ENCODE peak calls at places on chromosome 20, in nine cellular contexts. I is activated effector memory CD4-positive, alpha-beta T cell treated with anti-CD3 and anti-CD28 coated beads, Interleukin-2, amount 50 U/mL, for 16 hours; K is stimulated activated CD4-positive, alpha-beta T cell treated with anti-CD3 and anti-CD28 coated beads, Interleukin-4, amount 100 ng/mL, for 1 hour; L is glutamatergic neuron; E is T47D; T is EL; R is astrocyte of the spinal cord; A is nucleus accumbens; B is activated naive CD4-positive, alpha-beta T cell. F is an unnamed sample.

GRCh38 chr20:14361509-14362179 is 24.2 kb upstream of the FLRT3 start:
- DNase-seq in I (no peak), E (no peak), A (no peak), L (no peak), K (no peak), B (no peak), T (no peak), R (no peak), F (no peak)

GRCh38 chr20:2260250-2260649 is 35.6 kb upstream of the TGM3 start:
- DNase-seq in I (no peak), L (no peak), A (no peak), B (no peak), K (no peak), T (no peak), E (no peak), R (no peak), F (no peak)

GRCh38 chr20:62136283-62137091 is 6.7 kb downstream of the PSMA7 start:
- DNase-seq in A (no peak), L (peak; percentile 80), I (peak; percentile 89), T (peak; percentile 57), K (peak; percentile 69), B (no peak), R (peak; percentile 76), E (peak; percentile 67), F (no peak)

GRCh38 chr20:8932192-8933150 is 136.4 kb upstream of the PLCB4 start:
- DNase-seq in B (no peak), R (peak; percentile 17), K (no peak), A (no peak), E (no peak), I (no peak), T (peak; percentile 78), L (no peak), F (no peak)

GRCh38 chr20:58623579-58624473 is 27.3 kb upstream of the STX16 start:
- DNase-seq in T (peak; percentile 95), R (peak; percentile 98), I (no peak), B (no peak), E (no peak), L (no peak), A (no peak), K (no peak), F (peak; percentile 61)

GRCh38 chr20:48619126-48620101 is 208.4 kb downstream of the PREX1 start:
- DNase-seq in R (no peak), B (no peak), T (peak; percentile 30), I (no peak), K (no peak), A (no peak), L (no peak), E (no peak), F (no peak)

GRCh38 chr20:24419786-24420185 is 49.6 kb upstream of the SYNDIG1 start:
- DNase-seq in B (no peak), L (no peak), E (no peak), A (no peak), K (no peak), R (no peak), I (no peak), T (no peak), F (no peak)

GRCh38 chr20:64072664-64073063 is 6.7 kb downstream of the RGS19 start:
- DNase-seq in I (no peak), K (no peak), B (no peak), T (no peak), A (no peak), L (no peak), R (no peak), E (no peak), F (no peak)

GRCh38 chr20:34768105-34768504 is 57.3 kb downstream of the NCOA6 start:
- DNase-seq in E (no peak), B (no peak), A (no peak), K (no peak), R (peak; percentile 15), T (peak; percentile 95), I (no peak), L (no peak), F (no peak)

GRCh38 chr20:25025986-25026605 is 31.8 kb downstream of the ACSS1 start:
- DNase-seq in A (no peak), I (peak; percentile 41), E (no peak), B (no peak), L (peak; percentile 2), R (no peak), T (no peak), K (no peak), F (no peak)

GRCh38 chr20:46348231-46348803 is 40.0 kb upstream of the CDH22 start:
- DNase-seq in B (no peak), A (peak; percentile 46), L (peak; percentile 75), E (no peak), I (no peak), T (no peak), K (no peak), R (peak; percentile 39), F (peak; percentile 40)

GRCh38 chr20:34562643-34563042 is 4.1 kb downstream of the MAP1LC3A start:
- DNase-seq in L (peak; percentile 66), B (no peak), K (no peak), I (no peak), E (no peak), R (no peak), T (peak; percentile 45), A (peak; percentile 2), F (no peak)

GRCh38 chr20:58577871-58578615 is 62.8 kb upstream of the APCDD1L start:
- DNase-seq in E (no peak), L (no peak), R (no peak), I (peak; percentile 36), K (no peak), T (no peak), B (no peak), A (peak; percentile 37), F (no peak)

GRCh38 chr20:60497298-60497697 is 539.1 kb downstream of the CDH26 start:
- DNase-seq in L (no peak), T (no peak), A (no peak), K (no peak), I (no peak), R (no peak), E (no peak), B (no peak), F (no peak)

GRCh38 chr20:34772437-34772836 is 53.0 kb downstream of the NCOA6 start:
- DNase-seq in B (no peak), I (no peak), L (no peak), R (no peak), E (no peak), A (no peak), T (no peak), K (no peak), F (no peak)

GRCh38 chr20:7113577-7114466 is 346.3 kb downstream of the BMP2 start:
- DNase-seq in T (no peak), B (no peak), A (peak; percentile 10), K (no peak), L (peak; percentile 70), E (peak; percentile 13), I (no peak), R (peak; percentile 57), F (no peak)

GRCh38 chr20:33578510-33578909 is 83.6 kb upstream of the C20orf144 start:
- DNase-seq in A (no peak), I (no peak), R (peak; percentile 56), T (peak; percentile 48), B (no peak), L (no peak), K (no peak), E (no peak), F (no peak)

GRCh38 chr20:1825492-1825891 is 69.7 kb upstream of the SIRPA start:
- DNase-seq in R (peak; percentile 51), B (no peak), K (no peak), T (peak; percentile 77), L (no peak), I (no peak), A (no peak), E (no peak), F (no peak)

GRCh38 chr20:49750611-49751396 is 37.1 kb upstream of the B4GALT5 start:
- DNase-seq in A (no peak), L (no peak), R (no peak), B (no peak), E (no peak), I (no peak), T (peak; percentile 22), K (no peak), F (no peak)

GRCh38 chr20:59006864-59007757 is at the start of gene CTSZ:
- DNase-seq in A (no peak), E (peak; percentile 91), L (peak; percentile 63), R (no peak), T (peak; percentile 48), I (peak; percentile 82), B (no peak), K (peak; percentile 55), F (no peak)

GRCh38 chr20:63254237-63254535 is at the start of gene NKAIN4:
- DNase-seq in A (no peak), I (no peak), T (no peak), R (no peak), E (no peak), B (no peak), L (no peak), K (no peak), F (no peak)

GRCh38 chr20:40741507-40742106 is 52.6 kb upstream of the MAFB start:
- DNase-seq in A (no peak), L (peak; percentile 41), T (peak; percentile 47), B (peak; percentile 2), I (peak; percentile 70), K (peak; percentile 7), E (peak; percentile 67), R (peak; percentile 22), F (no peak)

GRCh38 chr20:2771631-2772080 is 28.8 kb downstream of the CPXM1 start:
- DNase-seq in E (no peak), T (peak; percentile 36), B (no peak), R (no peak), A (no peak), L (no peak), I (no peak), K (no peak), F (no peak)

GRCh38 chr20:19789446-19789845 is 31.4 kb downstream of the RIN2 start:
- DNase-seq in I (no peak), L (no peak), R (no peak), T (no peak), B (no peak), E (no peak), K (no peak), A (no peak), F (no peak)

GRCh38 chr20:35972445-35972844 is 4.1 kb downstream of the CNBD2 start:
- DNase-seq in L (peak; percentile 36), I (no peak), T (no peak), K (no peak), R (peak; percentile 23), A (no peak), E (no peak), B (no peak), F (no peak)

GRCh38 chr20:58309607-58310290 is at the start of gene RAB22A:
- DNase-seq in T (peak; percentile 78), R (peak; percentile 77), A (peak; percentile 67), L (peak; percentile 84), I (peak; percentile 95), E (peak; percentile 86), K (peak; percentile 82), B (peak; percentile 54), F (peak; percentile 70)

GRCh38 chr20:33322456-33322855 is 39.4 kb downstream of the BPIFB1 start:
- DNase-seq in R (no peak), I (no peak), T (no peak), B (no peak), K (no peak), E (no peak), A (no peak), L (no peak), F (no peak)

GRCh38 chr20:22684072-22684762 is 99.8 kb upstream of the FOXA2 start:
- DNase-seq in T (peak; percentile 57), B (no peak), E (peak; percentile 30), L (peak; percentile 76), I (no peak), K (no peak), A (peak; percentile 47), R (peak; percentile 55), F (peak; percentile 57)

GRCh38 chr20:49851234-49851755 is 38.7 kb downstream of the SLC9A8 start:
- DNase-seq in R (no peak), I (no peak), B (no peak), T (no peak), K (no peak), E (no peak), L (no peak), A (peak; percentile 38), F (peak; percentile 16)

GRCh38 chr20:48858075-48858790 is 30.4 kb upstream of the PREX1 start:
- DNase-seq in I (no peak), L (no peak), E (no peak), T (no peak), B (no peak), K (no peak), A (no peak), R (no peak), F (peak; percentile 8)

GRCh38 chr20:36314734-36315544 is 8.8 kb downstream of the DLGAP4 start:
- DNase-seq in E (no peak), B (no peak), L (no peak), R (no peak), K (no peak), T (no peak), I (peak; percentile 43), A (no peak), F (no peak)

F was measured in anterior cingulate cortex.